ENCODE peak calls at places on chromosomes 6 and 20, in six cellular contexts. L, O, D, H, Q and T are unnamed samples.

GRCh38 chr20:37989601-37990001 is 43.7 kb downstream of the TTI1 start:
- DNase-seq in O (no peak), L (no peak), H (peak), Q (peak), D (no peak), T (no peak)

GRCh38 chr20:47071646-47072185 is 177.1 kb downstream of the EYA2 start:
- DNase-seq in D (no peak), L (no peak), Q (no peak), H (no peak), O (no peak), T (no peak)

GRCh38 chr6:11833626-11834592 is 55.3 kb upstream of the ADTRP start:
- DNase-seq in H (no peak), Q (no peak), O (no peak), D (no peak), L (peak), T (no peak)

GRCh38 chr6:90301816-90302215 is 5.2 kb upstream of the BACH2 start:
- DNase-seq in H (no peak), O (no peak), Q (no peak), L (no peak), D (no peak), T (no peak)

GRCh38 chr20:52190437-52191131 is 995 bp downstream of the ZFP64 start:
- DNase-seq in Q (peak), L (peak), H (peak), D (peak), O (peak), T (no peak)

GRCh38 chr6:6851059-6851658 is 256.6 kb upstream of the RREB1 start:
- DNase-seq in Q (peak), H (peak), O (peak), L (no peak), D (peak), T (no peak)

GRCh38 chr6:143507358-143508145 is 4.0 kb downstream of the FUCA2 start:
- DNase-seq in D (peak), Q (no peak), H (no peak), L (no peak), O (no peak), T (no peak)

GRCh38 chr20:3729811-3730550 is 2.5 kb upstream of the HSPA12B start:
- DNase-seq in O (no peak), L (no peak), H (no peak), D (no peak), Q (no peak), T (no peak)

GRCh38 chr6:85390775-85391174 is 59.1 kb upstream of the NT5E start:
- DNase-seq in D (peak), L (no peak), Q (no peak), H (no peak), O (peak), T (no peak)

GRCh38 chr20:1332749-1333300 is 3.9 kb upstream of the SDCBP2 start:
- DNase-seq in O (no peak), D (no peak), Q (no peak), L (no peak), H (no peak), T (no peak)

GRCh38 chr20:49759266-49759950 is 45.7 kb upstream of the B4GALT5 start:
- DNase-seq in Q (no peak), L (peak), H (no peak), D (no peak), O (no peak), T (no peak)

GRCh38 chr6:582370-582769 is 74.5 kb downstream of the HUS1B start:
- DNase-seq in L (peak), Q (no peak), H (peak), D (peak), O (no peak), T (no peak)
- H3K4me3 ChIP-seq in L (peak), Q (no peak), H (no peak), D (no peak), O (no peak), T (no peak)

DNA sequence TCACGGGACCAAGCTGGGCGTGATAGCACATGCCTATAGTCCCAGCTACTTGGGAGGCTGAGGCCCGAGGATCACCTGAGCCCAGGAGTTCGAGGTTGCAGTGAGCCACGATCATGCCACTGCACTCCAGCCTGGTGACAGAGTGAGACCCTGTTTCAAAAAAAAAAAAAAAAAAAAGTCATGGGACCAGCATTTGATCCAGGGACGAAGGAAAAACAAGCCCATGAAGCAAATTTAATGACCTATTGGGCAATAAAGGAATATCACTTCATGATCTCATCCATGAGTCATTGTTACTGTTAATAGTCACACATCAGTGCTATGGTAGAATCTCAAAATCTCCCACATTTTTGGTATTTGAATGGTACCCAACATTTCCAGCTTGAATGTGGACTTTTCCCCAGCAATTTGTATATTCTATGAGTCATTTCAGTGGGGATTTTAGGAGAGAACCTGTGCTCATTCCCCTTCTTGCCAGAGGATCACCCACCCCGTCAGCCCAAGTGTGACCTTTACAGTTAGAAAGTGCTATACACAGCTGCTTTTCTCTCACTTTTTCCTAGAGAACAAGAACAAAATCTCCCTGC is 8.5 kb upstream of the SOD2 start:
- DNase-seq in H (peak), D (peak), L (no peak), O (peak), Q (peak), T (no peak)
- H3K27ac ChIP-seq in H (peak), D (peak), L (no peak), O (peak), Q (peak), T (peak)

GRCh38 chr20:25052255-25053206 is 5.4 kb downstream of the ACSS1 start:
- DNase-seq in H (no peak), Q (no peak), D (peak), O (no peak), L (no peak), T (no peak)
- H3K4me2 ChIP-seq in H (peak), Q (no peak), D (no peak), O (no peak), L (no peak), T (no peak)

GRCh38 chr6:33273129-33273923 is 1.5 kb downstream of the RPS18 start:
- DNase-seq in H (no peak), D (no peak), L (no peak), O (no peak), Q (no peak), T (no peak)
- H3K4me3 ChIP-seq in H (peak), D (peak), L (peak), O (peak), Q (peak), T (peak)

GRCh38 chr20:25258828-25259227 is 10.9 kb downstream of the PYGB start:
- DNase-seq in Q (no peak), L (no peak), O (no peak), D (no peak), H (no peak), T (no peak)
- H3K27ac ChIP-seq in Q (no peak), L (no peak), O (no peak), D (no peak), H (no peak), T (no peak)

GRCh38 chr20:19071902-19072498 is 140.4 kb upstream of the SLC24A3 start:
- DNase-seq in H (no peak), D (no peak), L (no peak), O (no peak), Q (no peak), T (no peak)
- H3K4me2 ChIP-seq in H (no peak), D (no peak), L (no peak), O (no peak), Q (no peak), T (no peak)

GRCh38 chr20:57264151-57264792 is 2.2 kb downstream of the BMP7 start:
- DNase-seq in L (peak), D (no peak), H (peak), Q (no peak), O (no peak), T (no peak)
- H3K4me3 ChIP-seq in L (peak), D (no peak), H (peak), Q (no peak), O (peak), T (no peak)